ENCODE peak calls at places on chromosome 12, in five cellular contexts. C is effector memory CD4-positive, alpha-beta T cell; Z is lower lobe of right lung; L is naive thymus-derived CD4-positive, alpha-beta T cell; F is breast epithelium. B is an unnamed sample.

GRCh38 chr12:118714051-118714460 is 267.3 kb upstream of the SRRM4 start:
- DNase-seq in F (no peak), Z (no peak), C (no peak), L (no peak), B (no peak)

GRCh38 chr12:2539938-2540337 is 254.8 kb upstream of the FKBP4 start:
- DNase-seq in L (no peak), C (no peak), Z (no peak), F (no peak), B (no peak)

GRCh38 chr12:62739266-62739831 is 195.6 kb downstream of the PPM1H start:
- DNase-seq in L (no peak), Z (no peak), F (no peak), C (no peak), B (no peak)

GRCh38 chr12:98954506-98954905 is 309.4 kb downstream of the APAF1 start:
- DNase-seq in L (no peak), Z (no peak), F (no peak), C (no peak), B (no peak)

GRCh38 chr12:61991663-61992062 is 268.5 kb upstream of the USP15 start:
- DNase-seq in C (no peak), Z (no peak), L (no peak), F (no peak), B (no peak)

GRCh38 chr12:28026701-28027100 is 54.2 kb upstream of the PTHLH start:
- DNase-seq in L (no peak), Z (no peak), F (no peak), C (no peak), B (no peak)

GRCh38 chr12:123260081-123260480 is 11.6 kb downstream of the CDK2AP1 start:
- DNase-seq in C (no peak), L (no peak), F (no peak), Z (no peak), B (no peak)

GRCh38 chr12:87796961-87797516 is 232.2 kb downstream of the C12orf50 start:
- DNase-seq in L (no peak), C (no peak), F (no peak), Z (no peak), B (no peak)

GRCh38 chr12:52918784-52919183 is 13.9 kb upstream of the KRT8 start:
- DNase-seq in F (no peak), Z (no peak), L (no peak), C (no peak), B (no peak)

GRCh38 chr12:71041481-71041880 is 116.3 kb downstream of the TSPAN8 start:
- DNase-seq in Z (no peak), C (no peak), L (no peak), F (no peak), B (no peak)

GRCh38 chr12:118608770-118609344 is 232.5 kb downstream of the SUDS3 start:
- DNase-seq in L (no peak), C (no peak), F (no peak), Z (no peak), B (no peak)

GRCh38 chr12:127650626-127651025 is 616.3 kb upstream of the TMEM132C start:
- DNase-seq in F (no peak), L (no peak), Z (no peak), C (no peak), B (no peak)

GRCh38 chr12:96141216-96141944 is 52.8 kb upstream of the ELK3 start:
- DNase-seq in Z (no peak), C (no peak), L (no peak), F (no peak), B (no peak)

GRCh38 chr12:15184484-15184883 is 36.7 kb downstream of the RERG start:
- DNase-seq in F (no peak), L (no peak), C (no peak), Z (no peak), B (no peak)

GRCh38 chr12:15179672-15180071 is 41.5 kb downstream of the RERG start:
- DNase-seq in Z (no peak), L (no peak), C (no peak), F (no peak), B (no peak)

GRCh38 chr12:15180975-15181683 is 40.1 kb downstream of the RERG start:
- DNase-seq in Z (no peak), L (no peak), C (no peak), F (no peak), B (no peak)

GRCh38 chr12:15180325-15180724 is 40.9 kb downstream of the RERG start:
- DNase-seq in Z (no peak), F (no peak), C (no peak), L (no peak), B (no peak)
- H3K27ac ChIP-seq in Z (peak overlapping the region; percentile 50), F (peak overlapping the region; percentile 43), C (no peak overlapping the region), L (no peak overlapping the region), B (no peak overlapping the region)

GRCh38 chr12:51906452-51907082 is 737 bp upstream of the ACVRL1 start:
- DNase-seq in C (no peak), L (no peak), Z (peak; percentile 39), F (no peak), B (no peak)

GRCh38 chr12:51908876-51909592 is 1.7 kb downstream of the ACVRL1 start:
- DNase-seq in L (no peak), F (no peak), Z (no peak), C (no peak), B (no peak)

GRCh38 chr12:51907083-51907863 is at the start of gene ACVRL1:
- DNase-seq in F (no peak), L (no peak), C (no peak), Z (peak; percentile 49), B (no peak)

GRCh38 chr12:51905507-51906438 is 1.5 kb upstream of the ACVRL1 start:
- DNase-seq in F (no peak), C (no peak), L (no peak), Z (peak; percentile 81), B (no peak)

GRCh38 chr12:51907864-51908425 is 641 bp downstream of the ACVRL1 start:
- DNase-seq in L (no peak), Z (no peak), F (no peak), C (no peak), B (no peak)
- H3K4me3 ChIP-seq in L (no peak overlapping the region), Z (peak overlapping the region; percentile 65), F (peak overlapping the region; percentile 91), C (no peak overlapping the region), B (no peak overlapping the region)

GRCh38 chr12:19190292-19191031 is 60.9 kb downstream of the PLEKHA5 start:
- DNase-seq in C (no peak), Z (no peak), L (no peak), F (no peak), B (no peak)

GRCh38 chr12:19189522-19189921 is 60.0 kb downstream of the PLEKHA5 start:
- DNase-seq in L (no peak), Z (no peak), C (no peak), F (no peak), B (no peak)

GRCh38 chr12:19183121-19183838 is 53.7 kb downstream of the PLEKHA5 start:
- DNase-seq in C (no peak), Z (no peak), L (no peak), F (no peak), B (no peak)

GRCh38 chr12:19185262-19185929 is 55.9 kb downstream of the PLEKHA5 start:
- DNase-seq in C (no peak), Z (no peak), L (no peak), F (no peak), B (no peak)

DNA sequence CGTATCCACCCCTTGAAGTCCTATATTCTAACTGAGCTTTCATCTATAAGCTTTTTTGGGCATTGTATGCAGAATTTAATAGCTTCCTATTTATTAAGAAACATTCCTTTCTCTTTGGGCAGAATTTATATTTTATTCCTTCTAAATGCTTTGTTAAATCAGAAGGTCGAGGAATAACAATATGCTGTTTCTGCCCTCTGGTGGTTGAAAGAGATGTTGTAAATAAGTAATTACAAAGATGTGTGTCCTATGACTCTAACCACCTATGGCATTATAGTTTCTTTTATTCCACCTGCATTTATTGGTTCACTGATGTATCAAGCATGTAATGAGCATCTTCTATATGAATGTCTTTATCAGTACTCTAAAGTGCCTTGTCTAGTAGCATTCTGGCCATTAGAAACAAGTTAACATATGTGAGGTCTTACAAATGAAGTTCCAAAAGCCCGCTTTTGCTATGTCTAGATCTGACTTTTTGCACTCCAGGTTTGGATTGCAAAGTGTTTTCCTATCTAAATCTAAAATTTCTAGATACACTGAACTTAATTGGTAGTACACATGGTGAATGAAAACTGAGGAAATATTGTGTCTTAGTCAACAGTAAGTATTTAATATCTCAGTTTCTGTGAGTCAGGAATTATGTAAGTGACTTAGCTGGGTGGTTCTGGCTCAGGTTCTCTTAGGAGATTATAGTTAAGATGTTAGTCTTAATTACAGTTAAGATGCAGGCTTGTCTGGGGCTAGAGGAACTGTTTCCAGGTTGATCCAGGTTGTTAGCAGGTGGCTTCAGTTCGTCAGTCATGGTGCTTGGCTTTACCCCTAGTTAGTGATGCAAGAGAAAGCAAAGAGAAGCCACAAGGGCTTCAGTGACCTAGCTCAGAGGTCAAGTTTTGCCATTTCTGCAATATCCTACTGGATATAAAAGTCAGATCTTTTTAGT is 57.5 kb downstream of the PLEKHA5 start:
- DNase-seq in F (no peak), L (peak; percentile 19), Z (no peak), C (no peak), B (peak; percentile 22)
- H3K27ac ChIP-seq in F (no peak overlapping the region), L (no peak overlapping the region), Z (no peak overlapping the region), C (no peak overlapping the region), B (no peak overlapping the region)

DNA sequence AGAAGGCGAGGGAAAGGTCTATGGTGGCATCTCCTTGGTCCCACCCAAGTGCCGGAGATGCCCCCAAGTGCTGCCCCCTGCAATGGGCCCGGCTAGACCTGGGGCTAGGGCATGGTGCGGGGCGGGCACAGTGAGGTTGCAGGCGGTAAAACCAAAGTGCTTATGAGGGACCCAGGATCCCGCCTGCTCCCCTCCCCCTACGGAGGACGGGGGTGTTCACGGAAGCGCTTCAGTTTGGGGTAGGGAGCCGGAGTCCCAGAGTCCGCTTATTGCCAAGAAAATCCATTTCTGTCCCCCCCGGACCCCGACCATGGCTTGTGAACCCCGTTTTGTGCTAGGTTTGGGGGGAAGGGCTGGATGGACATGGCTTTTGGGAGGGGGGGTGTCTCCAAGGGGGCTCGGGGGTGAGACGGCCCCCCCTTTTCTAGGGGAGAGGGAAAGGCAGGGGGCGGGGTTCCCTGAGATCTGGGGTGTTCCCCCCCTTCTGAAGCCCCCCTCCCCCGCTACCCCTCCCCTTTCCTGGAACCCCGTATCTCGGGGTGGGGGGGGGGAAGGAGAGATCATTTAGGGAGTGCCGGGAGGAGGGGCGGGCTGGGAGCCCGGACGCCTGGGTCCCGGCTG is 5.4 kb upstream of the GPR84 start:
- DNase-seq in F (no peak), Z (no peak), L (no peak), C (no peak), B (no peak)
- H3K4me3 ChIP-seq in F (peak overlapping the region; percentile 55), Z (peak overlapping the region; percentile 46), L (no peak overlapping the region), C (no peak overlapping the region), B (no peak overlapping the region)

DNA sequence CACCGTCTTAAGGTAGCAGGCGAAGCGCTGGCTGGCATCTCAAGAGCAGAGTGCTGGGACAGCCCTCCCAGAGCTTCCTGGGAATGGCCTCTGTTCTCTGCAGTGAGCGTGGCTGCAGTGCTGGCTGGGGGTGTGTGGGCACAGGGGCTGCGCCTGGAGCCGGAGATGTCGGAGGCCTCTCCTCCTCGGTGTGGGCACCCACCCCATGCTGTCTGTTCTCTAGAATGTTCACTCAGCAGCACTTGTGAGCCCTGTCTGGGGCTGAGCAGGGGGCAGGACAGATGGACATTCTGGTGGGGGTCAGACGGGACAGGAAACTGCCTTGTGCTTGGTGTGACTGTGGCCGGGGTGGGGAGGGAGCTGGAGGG is 15.9 kb downstream of the FBRSL1 start:
- DNase-seq in F (no peak), C (no peak), L (no peak), Z (no peak), B (no peak)
- H3K27ac ChIP-seq in F (peak overlapping the region; percentile 14), C (peak overlapping the region; percentile 40), L (peak overlapping the region; percentile 73), Z (peak overlapping the region; percentile 15), B (no peak overlapping the region)

B was measured in CD4-positive, alpha-beta memory T cell.